ENCODE peak calls at places on chromosomes 4 and X, in seven cellular contexts. One of them, this sample, is unnamed.

GRCh38 chr4:77308843-77309242 is 151.8 kb downstream of the CCNG2 start:
- DNase-seq in SJCRH30: peak; percentile 15
- DNase-seq in stomach: no peak
- DNase-seq in lung: no peak
- DNase-seq in right cardiac atrium: no peak
- DNase-seq in upper lobe of right lung: no peak
- DNase-seq in fibroblast of lung: peak; percentile 29
- DNase-seq in this sample: no peak

GRCh38 chr4:182937268-182938208 is 20.4 kb upstream of the DCTD start:
- DNase-seq in SJCRH30: no peak
- DNase-seq in stomach: no peak
- DNase-seq in lung: no peak
- DNase-seq in right cardiac atrium: no peak
- DNase-seq in upper lobe of right lung: no peak
- DNase-seq in fibroblast of lung: no peak
- DNase-seq in this sample: no peak

GRCh38 chr4:74206088-74206826 is 48.3 kb downstream of the MTHFD2L start:
- DNase-seq in SJCRH30: peak; percentile 19
- DNase-seq in stomach: no peak
- DNase-seq in lung: no peak
- DNase-seq in right cardiac atrium: peak; percentile 52
- DNase-seq in upper lobe of right lung: no peak
- DNase-seq in fibroblast of lung: peak; percentile 42
- DNase-seq in this sample: no peak

GRCh38 chr4:38313175-38313574 is 350.8 kb upstream of the KLF3 start:
- DNase-seq in SJCRH30: no peak
- DNase-seq in stomach: peak; percentile 81
- DNase-seq in lung: no peak
- DNase-seq in right cardiac atrium: no peak
- DNase-seq in upper lobe of right lung: no peak
- DNase-seq in fibroblast of lung: no peak
- DNase-seq in this sample: no peak

GRCh38 chrX:74231625-74232024 is 72.4 kb upstream of the ZCCHC13 start:
- DNase-seq in SJCRH30: no peak
- DNase-seq in stomach: no peak
- DNase-seq in lung: no peak
- DNase-seq in right cardiac atrium: no peak
- DNase-seq in upper lobe of right lung: no peak
- DNase-seq in fibroblast of lung: no peak
- DNase-seq in this sample: no peak

GRCh38 chr4:142818476-142818875 is 27.6 kb downstream of the INPP4B start:
- DNase-seq in SJCRH30: peak; percentile 60
- DNase-seq in stomach: no peak
- DNase-seq in lung: no peak
- DNase-seq in right cardiac atrium: no peak
- DNase-seq in upper lobe of right lung: no peak
- DNase-seq in fibroblast of lung: no peak
- DNase-seq in this sample: no peak

GRCh38 chr4:93201471-93201870 is 627.1 kb upstream of the ATOH1 start:
- DNase-seq in SJCRH30: no peak
- DNase-seq in stomach: no peak
- DNase-seq in lung: no peak
- DNase-seq in right cardiac atrium: no peak
- DNase-seq in upper lobe of right lung: no peak
- DNase-seq in fibroblast of lung: no peak
- DNase-seq in this sample: no peak

GRCh38 chr4:153713840-153714239 is 29.8 kb downstream of the TLR2 start:
- DNase-seq in SJCRH30: no peak
- DNase-seq in stomach: no peak
- DNase-seq in lung: no peak
- DNase-seq in right cardiac atrium: no peak
- DNase-seq in upper lobe of right lung: no peak
- DNase-seq in fibroblast of lung: peak; percentile 38
- DNase-seq in this sample: no peak

GRCh38 chr4:89306486-89307184 is 965 bp downstream of the GPRIN3 start:
- DNase-seq in SJCRH30: no peak
- DNase-seq in stomach: no peak
- DNase-seq in lung: no peak
- DNase-seq in right cardiac atrium: no peak
- DNase-seq in upper lobe of right lung: no peak
- DNase-seq in fibroblast of lung: no peak
- DNase-seq in this sample: no peak

GRCh38 chrX:134459683-134460004 is 321 bp upstream of the HPRT1 start:
- DNase-seq in SJCRH30: no peak
- DNase-seq in stomach: no peak
- DNase-seq in lung: no peak
- DNase-seq in right cardiac atrium: no peak
- DNase-seq in upper lobe of right lung: no peak
- DNase-seq in fibroblast of lung: peak; percentile 1
- DNase-seq in this sample: no peak

GRCh38 chr4:147138171-147138570 is 192.5 kb upstream of the TTC29 start:
- DNase-seq in SJCRH30: peak; percentile 23
- DNase-seq in stomach: no peak
- DNase-seq in lung: no peak
- DNase-seq in right cardiac atrium: no peak
- DNase-seq in upper lobe of right lung: no peak
- DNase-seq in fibroblast of lung: no peak
- DNase-seq in this sample: no peak

GRCh38 chr4:2253160-2254084 is 8.5 kb downstream of the MXD4 start:
- DNase-seq in SJCRH30: no peak
- DNase-seq in stomach: peak; percentile 15
- DNase-seq in lung: no peak
- DNase-seq in right cardiac atrium: peak; percentile 49
- DNase-seq in upper lobe of right lung: peak; percentile 52
- DNase-seq in fibroblast of lung: no peak
- DNase-seq in this sample: peak; percentile 16

GRCh38 chr4:26238782-26239647 is 81.8 kb upstream of the RBPJ start:
- DNase-seq in SJCRH30: peak; percentile 96
- DNase-seq in stomach: no peak
- DNase-seq in lung: no peak
- DNase-seq in right cardiac atrium: no peak
- DNase-seq in upper lobe of right lung: no peak
- DNase-seq in fibroblast of lung: peak; percentile 67
- DNase-seq in this sample: no peak

GRCh38 chr4:132809298-132810032 is 339.6 kb upstream of the PCDH10 start:
- DNase-seq in SJCRH30: no peak
- DNase-seq in stomach: no peak
- DNase-seq in lung: no peak
- DNase-seq in right cardiac atrium: no peak
- DNase-seq in upper lobe of right lung: no peak
- DNase-seq in fibroblast of lung: no peak
- DNase-seq in this sample: no peak

GRCh38 chr4:119209077-119209476 is 3.4 kb upstream of the USP53 start:
- DNase-seq in SJCRH30: no peak
- DNase-seq in stomach: no peak
- DNase-seq in lung: no peak
- DNase-seq in right cardiac atrium: no peak
- DNase-seq in upper lobe of right lung: no peak
- DNase-seq in fibroblast of lung: peak; percentile 90
- DNase-seq in this sample: no peak

GRCh38 chr4:139857021-139857420 is 191.4 kb downstream of the MGST2 start:
- DNase-seq in SJCRH30: peak; percentile 49
- DNase-seq in stomach: no peak
- DNase-seq in lung: no peak
- DNase-seq in right cardiac atrium: no peak
- DNase-seq in upper lobe of right lung: no peak
- DNase-seq in fibroblast of lung: no peak
- DNase-seq in this sample: no peak

GRCh38 chr4:139851133-139851532 is 185.5 kb downstream of the MGST2 start:
- DNase-seq in SJCRH30: no peak
- DNase-seq in stomach: no peak
- DNase-seq in lung: no peak
- DNase-seq in right cardiac atrium: no peak
- DNase-seq in upper lobe of right lung: no peak
- DNase-seq in fibroblast of lung: no peak
- DNase-seq in this sample: no peak

GRCh38 chr4:139851639-139852038 is 186.0 kb downstream of the MGST2 start:
- DNase-seq in SJCRH30: no peak
- DNase-seq in stomach: no peak
- DNase-seq in lung: no peak
- DNase-seq in right cardiac atrium: no peak
- DNase-seq in upper lobe of right lung: no peak
- DNase-seq in fibroblast of lung: no peak
- DNase-seq in this sample: no peak

GRCh38 chr4:139849219-139849618 is 183.6 kb downstream of the MGST2 start:
- DNase-seq in SJCRH30: no peak
- DNase-seq in stomach: no peak
- DNase-seq in lung: no peak
- DNase-seq in right cardiac atrium: no peak
- DNase-seq in upper lobe of right lung: no peak
- DNase-seq in fibroblast of lung: no peak
- DNase-seq in this sample: no peak

DNA sequence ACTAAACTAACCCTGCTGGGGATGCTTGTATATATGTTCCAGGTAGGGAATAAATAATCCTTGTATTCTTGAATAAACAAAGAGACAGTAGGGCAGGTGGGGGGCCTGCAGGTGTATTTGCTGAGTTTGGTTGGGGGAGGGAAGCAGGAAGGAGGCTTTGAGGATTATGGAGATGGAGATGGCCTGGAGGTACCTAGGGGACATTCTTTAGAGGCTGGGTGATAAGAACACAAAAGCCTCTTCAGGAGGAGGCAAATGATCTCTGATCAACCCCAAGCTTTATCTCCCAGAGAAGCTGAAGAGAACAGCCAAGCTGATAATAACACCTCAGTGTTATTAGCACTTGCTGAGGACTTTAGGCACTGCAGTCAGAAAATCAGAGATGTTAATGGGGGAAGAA is 187.7 kb downstream of the MGST2 start:
- DNase-seq in SJCRH30: no peak
- DNase-seq in stomach: no peak
- DNase-seq in lung: no peak
- DNase-seq in right cardiac atrium: no peak
- DNase-seq in upper lobe of right lung: no peak
- DNase-seq in fibroblast of lung: no peak
- DNase-seq in this sample: no peak
- H3K4me1 ChIP-seq in SJCRH30: peaks cover 12% of the 10 kb centered on the region
- H3K4me1 ChIP-seq in stomach: peaks cover 14% of the 10 kb centered on the region
- H3K4me1 ChIP-seq in lung: peaks cover 2% of the 10 kb centered on the region
- H3K4me1 ChIP-seq in right cardiac atrium: no peaks in the 10 kb centered on the region
- H3K4me1 ChIP-seq in upper lobe of right lung: peaks cover 7% of the 10 kb centered on the region
- H3K4me1 ChIP-seq in fibroblast of lung: no peaks in the 10 kb centered on the region
- H3K4me1 ChIP-seq in this sample: no peaks in the 10 kb centered on the region

GRCh38 chrX:45714864-45715263 is 514.2 kb upstream of the DIPK2B start:
- DNase-seq in SJCRH30: no peak
- DNase-seq in stomach: no peak
- DNase-seq in lung: no peak
- DNase-seq in right cardiac atrium: no peak
- DNase-seq in upper lobe of right lung: no peak
- DNase-seq in fibroblast of lung: peak; percentile 56
- DNase-seq in this sample: no peak
- H3K4me1 ChIP-seq in SJCRH30: no peaks in the 10 kb centered on the region
- H3K4me1 ChIP-seq in stomach: no peaks in the 10 kb centered on the region
- H3K4me1 ChIP-seq in lung: no peaks in the 10 kb centered on the region
- H3K4me1 ChIP-seq in right cardiac atrium: no peaks in the 10 kb centered on the region
- H3K4me1 ChIP-seq in upper lobe of right lung: no peaks in the 10 kb centered on the region
- H3K4me1 ChIP-seq in fibroblast of lung: peaks cover 22% of the 10 kb centered on the region
- H3K4me1 ChIP-seq in this sample: no peaks in the 10 kb centered on the region

DNA sequence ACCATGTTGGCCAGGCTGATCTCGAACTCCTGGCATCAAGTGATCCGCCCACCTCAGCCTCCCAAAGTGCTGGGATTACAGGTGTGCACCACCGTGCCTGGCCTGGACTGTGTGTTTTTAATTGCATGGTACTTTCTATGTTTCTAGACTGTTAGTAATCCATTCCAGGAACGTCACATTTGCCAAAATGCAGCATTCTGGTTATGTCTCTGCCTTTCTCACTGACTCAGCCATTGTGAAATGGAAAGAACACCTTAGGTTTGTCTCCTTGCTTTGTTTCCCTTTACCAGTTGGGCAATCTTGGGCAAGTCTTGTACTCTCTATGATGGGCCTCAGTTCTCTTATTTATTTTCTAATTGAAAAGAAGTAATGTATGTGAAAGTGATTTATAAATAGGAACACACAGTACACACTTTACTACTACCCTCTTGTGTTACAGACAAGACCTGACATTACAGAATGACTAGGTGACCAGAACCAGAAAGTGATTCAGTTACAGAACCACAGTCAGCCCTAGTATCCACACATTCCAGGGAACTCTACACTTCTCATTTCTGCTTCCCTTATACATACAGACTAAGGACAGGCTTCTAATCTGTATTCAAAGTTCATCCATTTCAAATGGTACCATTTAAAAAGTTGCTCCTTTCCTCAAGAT is 187.1 kb downstream of the MGST2 start:
- DNase-seq in SJCRH30: no peak
- DNase-seq in stomach: no peak
- DNase-seq in lung: no peak
- DNase-seq in right cardiac atrium: no peak
- DNase-seq in upper lobe of right lung: no peak
- DNase-seq in fibroblast of lung: no peak
- DNase-seq in this sample: no peak
- H3K4me1 ChIP-seq in SJCRH30: peaks cover 12% of the 10 kb centered on the region
- H3K4me1 ChIP-seq in stomach: peaks cover 11% of the 10 kb centered on the region
- H3K4me1 ChIP-seq in lung: peaks cover 2% of the 10 kb centered on the region
- H3K4me1 ChIP-seq in right cardiac atrium: no peaks in the 10 kb centered on the region
- H3K4me1 ChIP-seq in upper lobe of right lung: peaks cover 7% of the 10 kb centered on the region
- H3K4me1 ChIP-seq in fibroblast of lung: no peaks in the 10 kb centered on the region
- H3K4me1 ChIP-seq in this sample: no peaks in the 10 kb centered on the region

GRCh38 chr4:1220566-1220965 is 28.4 kb downstream of the CTBP1 start:
- DNase-seq in SJCRH30: no peak
- DNase-seq in stomach: no peak
- DNase-seq in lung: no peak
- DNase-seq in right cardiac atrium: no peak
- DNase-seq in upper lobe of right lung: no peak
- DNase-seq in fibroblast of lung: no peak
- DNase-seq in this sample: no peak

GRCh38 chr4:1221155-1221870 is 27.6 kb downstream of the CTBP1 start:
- DNase-seq in SJCRH30: no peak
- DNase-seq in stomach: no peak
- DNase-seq in lung: no peak
- DNase-seq in right cardiac atrium: peak; percentile 51
- DNase-seq in upper lobe of right lung: no peak
- DNase-seq in fibroblast of lung: no peak
- DNase-seq in this sample: no peak

GRCh38 chr4:1218892-1219552 is 29.9 kb downstream of the CTBP1 start:
- DNase-seq in SJCRH30: no peak
- DNase-seq in stomach: no peak
- DNase-seq in lung: no peak
- DNase-seq in right cardiac atrium: no peak
- DNase-seq in upper lobe of right lung: no peak
- DNase-seq in fibroblast of lung: no peak
- DNase-seq in this sample: no peak

GRCh38 chr4:1217366-1217765 is 31.6 kb downstream of the CTBP1 start:
- DNase-seq in SJCRH30: no peak
- DNase-seq in stomach: no peak
- DNase-seq in lung: no peak
- DNase-seq in right cardiac atrium: no peak
- DNase-seq in upper lobe of right lung: no peak
- DNase-seq in fibroblast of lung: no peak
- DNase-seq in this sample: no peak

DNA sequence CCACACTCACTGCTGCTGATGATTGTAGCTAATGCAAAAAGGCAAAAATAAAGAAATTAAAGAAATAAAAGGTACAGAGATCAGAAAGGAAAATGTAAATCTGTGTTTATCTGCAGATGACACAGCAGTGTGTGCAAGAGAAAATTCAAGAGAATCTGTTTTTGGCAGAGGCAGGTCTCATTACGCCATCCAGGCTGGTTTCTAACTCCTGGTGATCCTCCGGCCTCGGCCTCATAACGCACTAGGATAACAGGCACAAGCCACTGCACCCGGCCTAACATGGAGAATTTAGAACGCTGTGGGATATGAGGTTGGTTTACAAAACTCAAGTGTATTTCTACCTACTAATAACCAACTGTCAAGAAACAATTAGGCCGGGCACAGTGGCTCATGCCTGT is 29.4 kb downstream of the CTBP1 start:
- DNase-seq in SJCRH30: no peak
- DNase-seq in stomach: no peak
- DNase-seq in lung: no peak
- DNase-seq in right cardiac atrium: no peak
- DNase-seq in upper lobe of right lung: no peak
- DNase-seq in fibroblast of lung: peak; percentile 61
- DNase-seq in this sample: no peak
- H3K4me1 ChIP-seq in SJCRH30: no peaks in the 10 kb centered on the region
- H3K4me1 ChIP-seq in stomach: peaks cover 47% of the 10 kb centered on the region
- H3K4me1 ChIP-seq in lung: no peaks in the 10 kb centered on the region
- H3K4me1 ChIP-seq in right cardiac atrium: peaks cover 3% of the 10 kb centered on the region
- H3K4me1 ChIP-seq in upper lobe of right lung: peaks cover 29% of the 10 kb centered on the region
- H3K4me1 ChIP-seq in fibroblast of lung: peaks cover 6% of the 10 kb centered on the region
- H3K4me1 ChIP-seq in this sample: peaks cover 21% of the 10 kb centered on the region